ENCODE peak calls at places on chromosomes 7 and 10, in nine cellular contexts. P, A, Y, F, R, H, K, W and B are unnamed samples.

GRCh38 chr10:107054469-107055156 is 109.9 kb downstream of the SORCS1 start:
- DNase-seq in H (no peak), P (no peak), Y (no peak), F (no peak), R (no peak), K (no peak), W (no peak), A (no peak), B (no peak)

GRCh38 chr7:68321076-68321639 is 1277.1 kb upstream of the AUTS2 start:
- DNase-seq in A (peak; percentile 52), F (peak; percentile 48), H (no peak), K (no peak), Y (peak; percentile 68), P (peak; percentile 50), W (peak; percentile 13), R (no peak), B (no peak)

GRCh38 chr7:5422324-5423271 is 1.0 kb downstream of the TNRC18 start:
- DNase-seq in P (peak; percentile 84), H (no peak), Y (no peak), A (no peak), K (peak; percentile 9), R (no peak), F (peak; percentile 64), W (peak; percentile 41), B (no peak)

GRCh38 chr7:73626814-73627213 is 2.5 kb upstream of the MLXIPL start:
- DNase-seq in P (no peak), R (no peak), A (no peak), H (no peak), F (no peak), Y (no peak), K (no peak), W (no peak), B (no peak)

GRCh38 chr10:35274511-35275060 is 61.7 kb upstream of the CCNY start:
- DNase-seq in K (no peak), A (no peak), R (no peak), H (no peak), Y (no peak), F (no peak), P (no peak), W (no peak), B (no peak)

GRCh38 chr10:4316166-4316810 is 509.7 kb upstream of the AKR1E2 start:
- DNase-seq in H (no peak), W (no peak), F (no peak), Y (peak; percentile 76), R (no peak), A (no peak), K (no peak), P (no peak), B (no peak)

GRCh38 chr10:1366277-1366676 is 310.1 kb downstream of the WDR37 start:
- DNase-seq in F (no peak), K (no peak), P (peak; percentile 14), W (no peak), A (no peak), Y (no peak), H (no peak), R (peak; percentile 57), B (peak; percentile 70)

GRCh38 chr7:72235351-72235750 is 176.8 kb downstream of the CALN1 start:
- DNase-seq in P (no peak), H (no peak), R (no peak), F (no peak), Y (no peak), W (no peak), A (no peak), K (no peak), B (no peak)

GRCh38 chr7:118476036-118476435 is 251.5 kb downstream of the ANKRD7 start:
- DNase-seq in K (no peak), H (no peak), F (no peak), A (no peak), P (no peak), W (no peak), Y (no peak), R (no peak), B (no peak)

GRCh38 chr7:40570218-40570617 is 435.4 kb downstream of the SUGCT start:
- DNase-seq in A (no peak), R (no peak), F (no peak), W (no peak), K (no peak), P (no peak), Y (no peak), H (no peak), B (no peak)

GRCh38 chr7:48096273-48096672 is 7.2 kb downstream of the UPP1 start:
- DNase-seq in W (no peak), H (no peak), Y (no peak), R (no peak), F (no peak), K (no peak), P (no peak), A (no peak), B (peak; percentile 21)

GRCh38 chr7:117014673-117015133 is 61.4 kb downstream of the ST7 start:
- DNase-seq in P (peak; percentile 66), K (peak; percentile 83), R (no peak), A (peak; percentile 56), H (peak; percentile 28), W (peak; percentile 21), F (peak; percentile 62), Y (peak; percentile 77), B (no peak)

GRCh38 chr7:27185013-27185707 is at the start of gene HOXA11:
- DNase-seq in W (no peak), H (peak; percentile 83), F (peak; percentile 30), R (peak; percentile 80), P (no peak), K (no peak), Y (peak; percentile 97), A (peak; percentile 22), B (no peak)

GRCh38 chr7:138890782-138891445 is 90.3 kb downstream of the KIAA1549 start:
- DNase-seq in Y (no peak), P (peak; percentile 67), A (no peak), H (no peak), R (no peak), K (no peak), F (peak; percentile 58), W (peak; percentile 44), B (no peak)

GRCh38 chr7:138889566-138889965 is 91.6 kb upstream of the ATP6V0A4 start:
- DNase-seq in F (no peak), P (no peak), A (no peak), H (no peak), K (no peak), W (no peak), Y (no peak), R (no peak), B (no peak)

GRCh38 chr7:138891446-138891810 is 89.8 kb downstream of the KIAA1549 start:
- DNase-seq in F (no peak), P (peak; percentile 80), A (no peak), K (no peak), Y (no peak), H (no peak), W (no peak), R (no peak), B (no peak)

GRCh38 chr7:138890467-138890781 is 90.8 kb downstream of the KIAA1549 start:
- DNase-seq in W (no peak), A (no peak), K (no peak), Y (no peak), P (no peak), F (no peak), R (no peak), H (no peak), B (no peak)

GRCh38 chr7:138889982-138890381 is 91.2 kb downstream of the KIAA1549 start:
- DNase-seq in R (no peak), W (no peak), P (no peak), F (no peak), H (no peak), A (no peak), Y (no peak), K (no peak), B (no peak)
- TF ChIP-seq CTCF in R (no peak), W (no peak), P (no peak), F (no peak), H (no peak), A (no peak), Y (no peak), K (no peak), B (no peak)

DNA sequence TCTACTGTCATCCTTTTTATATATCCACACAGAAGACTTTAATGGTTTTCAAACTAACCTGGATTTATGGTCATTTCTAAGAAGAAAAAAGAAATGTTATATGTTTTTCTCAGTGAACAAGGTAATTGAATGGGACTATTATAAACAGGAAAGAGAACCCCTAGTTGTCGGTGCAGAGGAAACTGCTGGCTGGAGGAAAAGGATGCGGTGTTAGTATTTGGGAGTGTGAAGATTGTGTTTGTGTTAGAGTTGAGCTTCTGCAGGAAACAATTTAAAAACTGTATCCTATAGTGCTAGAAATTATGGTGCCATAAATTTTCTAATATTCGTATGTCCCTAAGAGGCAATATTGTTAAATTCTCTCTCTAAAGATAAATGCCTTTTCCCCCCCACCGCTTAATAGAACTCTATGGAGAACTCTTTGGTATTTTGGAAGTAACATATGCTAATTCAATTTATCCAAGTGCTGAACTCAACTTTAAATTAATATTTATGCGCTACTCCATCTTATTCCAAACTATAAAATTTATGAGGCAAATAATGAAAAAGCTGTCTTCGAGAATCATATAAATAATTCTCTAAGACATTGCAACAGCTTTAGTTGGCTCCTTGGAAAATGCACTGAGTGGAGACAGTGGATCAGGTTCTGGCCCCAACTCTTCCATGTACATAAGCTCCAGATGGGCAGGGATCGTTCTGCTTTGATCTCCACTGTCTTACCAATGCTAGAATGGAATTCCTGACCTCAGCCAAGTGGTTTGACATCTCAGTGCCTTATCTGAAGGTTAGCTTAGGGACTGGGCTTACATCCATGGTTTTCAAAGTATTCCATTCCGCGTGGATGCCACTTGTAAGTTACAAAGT is 5.6 kb downstream of the BZW2 start:
- DNase-seq in K (no peak), A (no peak), P (no peak), H (no peak), R (no peak), F (no peak), Y (no peak), W (no peak), B (no peak)
- TF ChIP-seq EP300 in K (no peak), A (no peak), P (no peak), H (no peak), R (no peak), F (no peak), Y (no peak), W (no peak), B (no peak)

DNA sequence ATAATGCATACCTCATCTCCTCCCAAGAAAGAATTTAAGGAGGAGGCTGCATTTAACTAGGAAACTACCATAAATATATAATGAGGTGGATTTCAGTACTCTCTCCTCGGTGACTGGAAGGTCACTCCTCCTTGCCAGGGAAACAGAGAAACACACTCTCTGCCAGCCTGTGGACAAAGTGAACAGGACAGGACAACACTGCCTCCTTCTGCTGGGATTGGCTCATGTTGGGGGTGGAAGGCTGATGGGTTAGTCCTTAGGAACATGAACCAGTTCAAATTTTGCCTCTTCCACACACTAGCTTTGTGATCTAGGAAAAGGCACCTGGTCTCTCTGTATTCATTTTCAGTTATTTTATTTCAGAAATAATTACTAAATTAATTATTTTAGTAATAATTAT is 50.6 kb upstream of the STEAP4 start:
- DNase-seq in P (no peak), H (no peak), A (peak; percentile 29), W (no peak), Y (no peak), R (no peak), K (no peak), F (no peak), B (no peak)
- TF ChIP-seq CTCF in P (peak; percentile 18), H (no peak), A (no peak), W (no peak), Y (no peak), R (peak; percentile 14), K (no peak), F (no peak), B (no peak)

DNA sequence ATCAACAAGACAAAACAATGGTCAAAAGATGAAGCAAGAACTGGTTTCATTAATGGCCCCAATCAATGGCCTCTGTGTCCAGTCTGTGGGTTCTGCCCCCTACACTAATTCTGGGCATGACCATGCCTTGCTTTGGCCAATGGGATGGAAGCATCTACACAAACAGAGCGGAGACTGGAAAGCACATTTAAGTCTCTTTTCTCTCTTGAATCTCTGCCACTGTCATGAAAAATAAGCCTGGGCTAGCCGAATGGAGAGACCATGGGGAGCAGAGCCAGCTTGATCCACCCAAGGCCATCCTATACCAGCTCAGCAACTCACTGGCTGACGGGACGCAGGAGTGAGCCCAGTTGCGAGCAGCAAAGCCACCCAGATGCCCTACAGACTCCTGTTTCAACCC is 30.9 kb downstream of the ANKRD16 start:
- DNase-seq in R (no peak), W (no peak), A (no peak), H (no peak), F (no peak), K (no peak), P (no peak), Y (no peak), B (no peak)
- TF ChIP-seq EP300 in R (no peak), W (no peak), A (no peak), H (no peak), F (no peak), K (no peak), P (no peak), Y (no peak), B (no peak)